ENCODE peak calls at places on chromosomes 4 and X, in four cellular contexts. R is heart right ventricle; F is CD8-positive, alpha-beta T cell; G is HL-60. A is an unnamed sample.

GRCh38 chr4:1238676-1239000 is 10.3 kb downstream of the CTBP1 start:
- DNase-seq in R (peak), F (no peak), G (no peak), A (no peak)

GRCh38 chr4:150938873-150939499 is 76.1 kb downstream of the LRBA start:
- DNase-seq in R (no peak), F (no peak), G (no peak), A (no peak)

GRCh38 chr4:46994007-46994405 is 625 bp upstream of the GABRA4 start:
- DNase-seq in R (peak), F (no peak), G (no peak), A (no peak)

GRCh38 chrX:136028383-136028984 is 43.2 kb downstream of the SLC9A6 start:
- DNase-seq in R (no peak), F (no peak), G (no peak), A (no peak)

GRCh38 chrX:4035874-4036273 is 322.4 kb upstream of the PRKX start:
- DNase-seq in R (no peak), F (no peak), G (no peak), A (no peak)

GRCh38 chrX:17038681-17039161 is 92.3 kb downstream of the REPS2 start:
- DNase-seq in R (no peak), F (no peak), G (no peak), A (no peak)

GRCh38 chr4:22607382-22607781 is 85.4 kb upstream of the GBA3 start:
- DNase-seq in R (peak), F (peak), G (peak), A (no peak)

GRCh38 chr4:17091104-17091503 is 192.7 kb upstream of the LDB2 start:
- DNase-seq in R (no peak), F (no peak), G (no peak), A (no peak)

GRCh38 chr4:122873752-122874151 is 47.1 kb downstream of the FGF2 start:
- DNase-seq in R (no peak), F (no peak), G (no peak), A (no peak)

GRCh38 chr4:39698424-39699009 is 581 bp downstream of the UBE2K start:
- DNase-seq in R (peak), F (peak), G (no peak), A (no peak)

GRCh38 chr4:54971474-54971950 is 153.9 kb downstream of the KDR start:
- DNase-seq in R (no peak), F (no peak), G (peak), A (no peak)

GRCh38 chrX:86348669-86349068 is 200.4 kb downstream of the DACH2 start:
- DNase-seq in R (no peak), F (no peak), G (no peak), A (no peak)

GRCh38 chr4:14247767-14248166 is 620.2 kb upstream of the BOD1L1 start:
- DNase-seq in R (no peak), F (no peak), G (no peak), A (no peak)

GRCh38 chr4:8110071-8110986 is 48.3 kb downstream of the ABLIM2 start:
- DNase-seq in R (no peak), F (no peak), G (no peak), A (no peak)

GRCh38 chr4:22743290-22743689 is 50.6 kb downstream of the GBA3 start:
- DNase-seq in R (no peak), F (no peak), G (no peak), A (no peak)

GRCh38 chr4:112522389-112522788 is 6.4 kb upstream of the NEUROG2 start:
- DNase-seq in R (no peak), F (no peak), G (no peak), A (no peak)

GRCh38 chrX:47579537-47579936 is 2.7 kb upstream of the TIMP1 start:
- DNase-seq in R (no peak), F (no peak), G (no peak), A (no peak)

GRCh38 chr4:80610845-80611244 is 275.3 kb downstream of the CFAP299 start:
- DNase-seq in R (no peak), F (no peak), G (no peak), A (peak)

GRCh38 chrX:41408576-41408975 is 38.6 kb upstream of the NYX start:
- DNase-seq in R (no peak), F (no peak), G (no peak), A (no peak)

GRCh38 chrX:41023098-41023497 is 62.1 kb upstream of the USP9X start:
- DNase-seq in R (no peak), F (no peak), G (no peak), A (no peak)

GRCh38 chr4:18480928-18481327 is 459.4 kb upstream of the LCORL start:
- DNase-seq in R (no peak), F (no peak), G (no peak), A (no peak)

GRCh38 chr4:15918484-15919129 is 19.9 kb downstream of the FGFBP1 start:
- DNase-seq in R (no peak), F (no peak), G (no peak), A (no peak)

GRCh38 chrX:150086371-150086770 is 148.1 kb upstream of the EOLA2 start:
- DNase-seq in R (no peak), F (no peak), G (no peak), A (no peak)

GRCh38 chr4:102474736-102475504 is 26.2 kb upstream of the NFKB1 start:
- DNase-seq in R (no peak), F (no peak), G (no peak), A (no peak)

GRCh38 chr4:38609614-38610013 is 54.4 kb upstream of the KLF3 start:
- DNase-seq in R (no peak), F (no peak), G (no peak), A (no peak)

GRCh38 chrX:148380107-148380506 is 120.3 kb upstream of the AFF2 start:
- DNase-seq in R (no peak), F (no peak), G (no peak), A (no peak)

GRCh38 chrX:24173115-24173847 is 23.8 kb downstream of the ZFX start:
- DNase-seq in R (no peak), F (no peak), G (no peak), A (no peak)

GRCh38 chrX:40653535-40653934 is 6.2 kb upstream of the CXorf38 start:
- DNase-seq in R (no peak), F (no peak), G (no peak), A (no peak)

GRCh38 chr4:86358176-86358701 is 1.6 kb downstream of the MAPK10 start:
- DNase-seq in R (no peak), F (no peak), G (no peak), A (no peak)

GRCh38 chrX:27619975-27620374 is 29.8 kb downstream of the DCAF8L2 start:
- DNase-seq in R (no peak), F (no peak), G (no peak), A (no peak)

GRCh38 chr4:124019749-124020549 is 623.4 kb downstream of the SPRY1 start:
- DNase-seq in R (no peak), F (no peak), G (no peak), A (no peak)

GRCh38 chr4:81196126-81196650 is 18.8 kb downstream of the PRKG2 start:
- DNase-seq in R (no peak), F (no peak), G (no peak), A (no peak)

GRCh38 chrX:107537815-107538214 is 88.4 kb downstream of the FRMPD3 start:
- DNase-seq in R (no peak), F (no peak), G (no peak), A (no peak)

GRCh38 chr4:20084488-20084887 is 167.2 kb upstream of the SLIT2 start:
- DNase-seq in R (no peak), F (no peak), G (no peak), A (no peak)

GRCh38 chr4:181998588-181998987 is 244.6 kb upstream of the TENM3 start:
- DNase-seq in R (no peak), F (no peak), G (no peak), A (no peak)
- TF ChIP-seq CTCF in R (no peak), F (no peak), G (no peak), A (no peak)

GRCh38 chr4:115927382-115927781 is 814.0 kb upstream of the NDST4 start:
- DNase-seq in R (no peak), F (no peak), G (no peak), A (no peak)
- TF ChIP-seq CTCF in R (no peak), F (no peak), G (no peak), A (no peak)

GRCh38 chr4:180587379-180587778 is 1655.8 kb upstream of the TENM3 start:
- DNase-seq in R (no peak), F (no peak), G (no peak), A (no peak)
- TF ChIP-seq CTCF in R (no peak), F (no peak), G (no peak), A (no peak)

GRCh38 chrX:133042260-133042659 is 54.6 kb downstream of the USP26 start:
- DNase-seq in R (no peak), F (no peak), G (no peak), A (no peak)

GRCh38 chrX:133046601-133047000 is 50.3 kb downstream of the USP26 start:
- DNase-seq in R (no peak), F (no peak), G (no peak), A (no peak)

GRCh38 chrX:133048751-133049150 is 48.2 kb downstream of the USP26 start:
- DNase-seq in R (no peak), F (no peak), G (no peak), A (no peak)

DNA sequence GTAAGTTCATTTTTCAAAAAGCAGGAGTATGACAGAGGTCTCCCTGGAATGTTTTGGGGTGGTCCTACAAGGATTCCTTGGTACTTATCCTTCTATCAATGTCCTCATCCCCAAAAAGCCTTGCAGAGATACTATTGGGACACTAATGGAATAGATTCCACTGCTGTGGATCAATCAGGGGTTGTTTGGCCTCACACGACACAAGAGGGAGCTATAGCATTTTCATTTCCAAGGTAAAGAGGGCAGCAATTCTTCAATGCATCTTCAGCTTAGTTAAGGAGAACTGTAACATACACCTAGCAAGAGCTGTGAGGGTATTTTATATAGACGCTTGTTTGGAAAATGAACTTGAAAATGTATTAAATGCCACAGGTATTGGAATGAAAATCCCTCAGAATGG is 50.9 kb downstream of the USP26 start:
- DNase-seq in R (no peak), F (no peak), G (no peak), A (no peak)
- TF ChIP-seq CTCF in R (no peak), F (no peak), G (no peak), A (no peak)

GRCh38 chr4:90027565-90027964 is 99.6 kb upstream of the CCSER1 start:
- DNase-seq in R (no peak), F (no peak), G (no peak), A (no peak)

GRCh38 chr4:90030202-90030601 is 97.0 kb upstream of the CCSER1 start:
- DNase-seq in R (no peak), F (no peak), G (no peak), A (no peak)

GRCh38 chr4:90028460-90028859 is 98.7 kb upstream of the CCSER1 start:
- DNase-seq in R (no peak), F (no peak), G (no peak), A (no peak)

GRCh38 chr4:90024519-90024918 is 102.7 kb upstream of the CCSER1 start:
- DNase-seq in R (no peak), F (no peak), G (no peak), A (no peak)

GRCh38 chr4:90025248-90025647 is 101.9 kb upstream of the CCSER1 start:
- DNase-seq in R (no peak), F (no peak), G (no peak), A (no peak)
- TF ChIP-seq CTCF in R (no peak), F (no peak), G (no peak), A (no peak)

DNA sequence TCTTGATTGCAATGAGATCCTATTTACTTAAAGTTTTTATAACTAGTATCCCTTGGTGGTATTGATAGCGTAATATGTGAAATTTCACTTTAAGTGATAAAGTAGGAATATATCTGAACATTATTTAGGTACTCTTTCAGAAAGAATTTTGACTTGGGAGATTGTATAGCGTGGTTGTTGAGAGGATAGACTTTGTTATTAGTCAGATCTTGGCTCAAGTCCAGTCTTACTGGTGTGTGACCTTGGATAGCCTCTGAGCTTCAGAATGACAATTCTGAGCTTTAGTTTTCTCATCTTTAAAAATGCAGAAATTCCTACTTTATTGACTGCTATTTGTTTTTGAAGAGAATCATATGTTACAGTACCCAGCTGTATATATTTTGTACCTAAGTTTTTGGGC is 32.6 kb downstream of the DCK start:
- DNase-seq in R (no peak), F (no peak), G (no peak), A (no peak)
- TF ChIP-seq CTCF in R (no peak), F (no peak), G (no peak), A (no peak)

GRCh38 chr4:176789955-176790354 is 2.8 kb downstream of the VEGFC start:
- DNase-seq in R (no peak), F (no peak), G (peak), A (no peak)
- TF ChIP-seq CTCF in R (peak), F (no peak), G (peak), A (no peak)

A was measured in activated B cell treated with CpG ODN at 0.5 μM for 24 hours.